ENCODE peak calls at places on chromosomes 5 and 9, in nine cellular contexts. B is occipital lobe; U is epithelial cell of esophagus; I is COLO829; F is H7; Y is effector CD4-positive, alpha-beta T cell; H is frontal cortex; D is T1000; A is pons. P is an unnamed sample.

GRCh38 chr9:127225747-127226646 is 38.6 kb upstream of the GARNL3 start:
- DNase-seq in I (no peak), U (peak; percentile 17), D (no peak), B (no peak), A (peak; percentile 46), F (peak; percentile 83), Y (no peak), H (no peak), P (no peak)

GRCh38 chr5:81626524-81626923 is 124.4 kb downstream of the SSBP2 start:
- DNase-seq in F (no peak), Y (no peak), A (no peak), D (peak; percentile 26), B (no peak), U (peak; percentile 78), I (peak; percentile 52), H (no peak), P (no peak)

GRCh38 chr5:112614986-112615385 is 122.7 kb upstream of the APC start:
- DNase-seq in D (no peak), A (no peak), F (no peak), B (no peak), Y (no peak), I (no peak), U (peak; percentile 72), H (no peak), P (no peak)

GRCh38 chr5:108700928-108701327 is 46.8 kb upstream of the FER start:
- DNase-seq in H (no peak), Y (no peak), D (no peak), F (no peak), A (peak; percentile 21), I (no peak), U (no peak), B (peak; percentile 6), P (no peak)

GRCh38 chr9:16316406-16316805 is 554.1 kb downstream of the BNC2 start:
- DNase-seq in F (no peak), I (no peak), B (no peak), H (no peak), D (no peak), Y (no peak), A (no peak), U (no peak), P (no peak)

GRCh38 chr9:115328228-115328627 is 210.3 kb upstream of the TNC start:
- DNase-seq in F (no peak), Y (no peak), A (no peak), I (no peak), U (peak; percentile 3), B (no peak), D (peak; percentile 30), H (no peak), P (no peak)

GRCh38 chr5:173453167-173453566 is 125.0 kb upstream of the STC2 start:
- DNase-seq in I (no peak), B (no peak), H (no peak), Y (no peak), A (no peak), U (peak; percentile 66), F (no peak), D (no peak), P (no peak)

GRCh38 chr9:137044502-137045177 is 1.3 kb downstream of the NPDC1 start:
- DNase-seq in A (no peak), U (peak; percentile 28), Y (no peak), D (no peak), F (no peak), B (no peak), H (peak; percentile 68), I (no peak), P (peak; percentile 41)

GRCh38 chr9:129173296-129174101 is 4.6 kb downstream of the IER5L start:
- DNase-seq in B (no peak), A (peak; percentile 9), F (peak; percentile 78), H (no peak), I (no peak), Y (no peak), D (no peak), U (no peak), P (no peak)

GRCh38 chr5:56516936-56517521 is 283.9 kb upstream of the ANKRD55 start:
- DNase-seq in B (no peak), F (no peak), U (peak; percentile 82), Y (no peak), I (no peak), H (no peak), D (no peak), A (peak; percentile 49), P (no peak)

GRCh38 chr5:14665110-14665822 is 748 bp downstream of the OTULIN start:
- DNase-seq in D (no peak), H (peak; percentile 45), U (peak; percentile 22), I (no peak), F (no peak), A (peak; percentile 61), B (no peak), Y (no peak), P (no peak)

GRCh38 chr9:88738708-88739107 is 203.7 kb downstream of the NXNL2 start:
- DNase-seq in U (no peak), D (no peak), A (no peak), H (no peak), B (no peak), F (no peak), Y (no peak), I (no peak), P (no peak)

P was measured in hypothalamus.